ENCODE peak calls at places on chromosomes 13 and 19, in seven cellular contexts. O, L, B, F, K, M and G are unnamed samples.
A peak's percentile ranks its signal among the peaks of the same experiment; 100 is the strongest.

GRCh38 chr19:32469796-32470195 is 64.2 kb downstream of the DPY19L3 start:
- DNase-seq in O (no peak), L (no peak), B (no peak), F (no peak), K (no peak), M (no peak), G (no peak)

GRCh38 chr13:37277435-37278144 is 172.1 kb upstream of the CSNK1A1L start:
- DNase-seq in O (no peak), L (no peak), B (no peak), F (no peak), K (no peak), M (peak; percentile 15), G (no peak)

GRCh38 chr19:6127716-6128335 is 7.6 kb upstream of the ACSBG2 start:
- DNase-seq in O (no peak), L (no peak), B (no peak), F (no peak), K (no peak), M (no peak), G (no peak)

GRCh38 chr13:79782541-79783216 is 301.7 kb downstream of the NDFIP2 start:
- DNase-seq in O (peak; percentile 70), L (peak; percentile 23), B (peak; percentile 88), F (peak; percentile 62), K (no peak), M (peak; percentile 94), G (no peak)

GRCh38 chr13:85970727-85971126 is 171.5 kb upstream of the SLITRK6 start:
- DNase-seq in O (no peak), L (no peak), B (no peak), F (no peak), K (no peak), M (no peak), G (no peak)

GRCh38 chr13:99997702-99998219 is 16.2 kb downstream of the ZIC2 start:
- DNase-seq in O (no peak), L (no peak), B (no peak), F (no peak), K (no peak), M (no peak), G (no peak)

GRCh38 chr13:106464076-106464475 is 71.4 kb downstream of the EFNB2 start:
- DNase-seq in O (no peak), L (no peak), B (no peak), F (no peak), K (no peak), M (no peak), G (no peak)

GRCh38 chr19:31436121-31436776 is 87.0 kb upstream of the TSHZ3 start:
- DNase-seq in O (no peak), L (no peak), B (no peak), F (no peak), K (no peak), M (no peak), G (peak; percentile 45)

GRCh38 chr13:26837997-26838396 is 77.4 kb upstream of the GPR12 start:
- DNase-seq in O (no peak), L (peak; percentile 82), B (peak; percentile 46), F (peak; percentile 21), K (no peak), M (no peak), G (no peak)

GRCh38 chr19:50723069-50723468 is at the start of gene CLEC11A:
- DNase-seq in O (peak; percentile 48), L (peak; percentile 57), B (peak; percentile 81), F (peak; percentile 68), K (no peak), M (peak; percentile 58), G (no peak)

GRCh38 chr19:43526884-43527859 is at the start of gene ETHE1:
- DNase-seq in O (peak; percentile 87), L (peak; percentile 63), B (peak; percentile 90), F (peak; percentile 89), K (peak; percentile 71), M (peak; percentile 68), G (no peak)

GRCh38 chr13:97762141-97762540 is 191.3 kb upstream of the IPO5 start:
- DNase-seq in O (no peak), L (no peak), B (no peak), F (no peak), K (no peak), M (no peak), G (no peak)

GRCh38 chr13:97766749-97767148 is 186.7 kb upstream of the IPO5 start:
- DNase-seq in O (no peak), L (no peak), B (no peak), F (no peak), K (no peak), M (no peak), G (no peak)

DNA sequence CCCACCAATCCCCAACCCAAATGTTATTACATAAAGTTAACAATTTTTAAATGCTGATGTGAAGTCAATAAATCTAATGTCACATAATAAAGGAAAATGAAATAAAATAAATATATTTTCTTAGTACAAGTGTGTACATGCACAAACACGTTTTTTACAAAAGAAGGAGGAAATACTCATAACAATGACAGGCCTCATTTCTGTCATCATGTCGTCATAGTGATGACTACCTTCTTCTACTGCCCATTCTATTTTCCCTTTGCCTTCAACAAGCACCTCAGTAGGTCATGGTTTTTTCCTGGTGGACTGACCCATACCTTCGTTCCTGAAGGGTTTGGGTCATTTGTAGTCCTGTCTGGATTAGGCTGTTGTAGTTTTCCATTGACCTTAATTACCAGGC is 185.3 kb upstream of the IPO5 start:
- DNase-seq in O (no peak), L (no peak), B (no peak), F (no peak), K (no peak), M (no peak), G (no peak)
- H3K27me3 ChIP-seq in O (no peaks in the 10 kb centered on the region), L (no peaks in the 10 kb centered on the region), B (no peaks in the 10 kb centered on the region), F (no peaks in the 10 kb centered on the region), K (no peaks in the 10 kb centered on the region), M (no peaks in the 10 kb centered on the region), G (no peaks in the 10 kb centered on the region)

GRCh38 chr13:112065521-112065866 is 1.5 kb upstream of the SOX1 start:
- DNase-seq in O (no peak), L (no peak), B (no peak), F (no peak), K (no peak), M (no peak), G (peak; percentile 55)
- H3K27me3 ChIP-seq in O (peaks cover 88% of the 10 kb centered on the region), L (peaks cover 5% of the 10 kb centered on the region), B (peaks cover 80% of the 10 kb centered on the region), F (peaks cover 95% of the 10 kb centered on the region), K (peaks cover 45% of the 10 kb centered on the region), M (peaks cover 76% of the 10 kb centered on the region), G (peaks cover 60% of the 10 kb centered on the region)

DNA sequence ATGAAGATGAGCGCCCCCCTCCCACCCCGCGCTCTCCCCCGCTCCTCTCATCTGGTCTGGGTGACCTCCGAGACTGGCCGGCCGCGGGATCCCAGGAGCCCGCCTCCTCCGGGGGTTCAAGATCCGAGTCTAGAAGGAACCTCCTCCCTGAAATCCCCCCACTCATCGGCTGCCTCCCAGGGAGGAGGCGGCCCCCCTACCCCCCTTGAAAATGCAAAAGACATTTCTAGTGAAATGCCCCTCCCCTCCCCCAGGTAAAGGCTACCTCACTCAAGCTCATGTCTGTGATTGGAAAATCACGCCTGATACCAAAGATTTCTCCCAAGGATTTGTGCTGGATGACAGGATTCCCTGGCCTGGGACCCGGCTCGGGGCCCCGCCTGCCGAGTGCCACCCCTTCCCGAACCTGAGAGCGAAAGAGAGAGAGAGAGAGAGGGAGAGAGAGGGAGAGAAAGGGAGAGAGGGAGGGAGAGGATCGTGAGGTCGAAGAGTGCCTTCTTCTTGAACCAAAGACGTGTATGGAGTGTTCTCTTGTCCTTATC is 23.4 kb downstream of the ONECUT3 start:
- DNase-seq in O (no peak), L (no peak), B (no peak), F (no peak), K (no peak), M (peak; percentile 26), G (no peak)
- H3K27me3 ChIP-seq in O (peaks cover 77% of the 10 kb centered on the region), L (peaks cover 13% of the 10 kb centered on the region), B (peaks cover 72% of the 10 kb centered on the region), F (peaks cover 97% of the 10 kb centered on the region), K (peaks cover 36% of the 10 kb centered on the region), M (peaks cover 37% of the 10 kb centered on the region), G (peaks cover 11% of the 10 kb centered on the region)

GRCh38 chr19:13052447-13053232 is 50.0 kb downstream of the LYL1 start:
- DNase-seq in O (no peak), L (no peak), B (no peak), F (no peak), K (no peak), M (no peak), G (no peak)
- H3K27me3 ChIP-seq in O (peaks cover 21% of the 10 kb centered on the region), L (no peaks in the 10 kb centered on the region), B (no peaks in the 10 kb centered on the region), F (peaks cover 6% of the 10 kb centered on the region), K (no peaks in the 10 kb centered on the region), M (peaks cover 27% of the 10 kb centered on the region), G (no peaks in the 10 kb centered on the region)

GRCh38 chr19:13099073-13099999 is 3.3 kb downstream of the LYL1 start:
- DNase-seq in O (peak; percentile 63), L (no peak), B (peak; percentile 85), F (peak; percentile 82), K (peak; percentile 81), M (peak; percentile 68), G (no peak)
- H3K27me3 ChIP-seq in O (peaks cover 60% of the 10 kb centered on the region), L (no peaks in the 10 kb centered on the region), B (no peaks in the 10 kb centered on the region), F (no peaks in the 10 kb centered on the region), K (peaks cover 16% of the 10 kb centered on the region), M (peaks cover 15% of the 10 kb centered on the region), G (peaks cover 8% of the 10 kb centered on the region)

GRCh38 chr19:47421244-47421786 is 2.0 kb upstream of the MEIS3 start:
- DNase-seq in O (no peak), L (no peak), B (no peak), F (no peak), K (no peak), M (no peak), G (no peak)

GRCh38 chr19:47418595-47419036 is 711 bp downstream of the MEIS3 start:
- DNase-seq in O (no peak), L (no peak), B (no peak), F (no peak), K (no peak), M (no peak), G (no peak)

GRCh38 chr19:47419037-47419783 is at the start of gene MEIS3:
- DNase-seq in O (no peak), L (no peak), B (no peak), F (no peak), K (no peak), M (peak; percentile 83), G (no peak)

GRCh38 chr19:47417746-47418594 is 1.4 kb downstream of the MEIS3 start:
- DNase-seq in O (no peak), L (no peak), B (no peak), F (no peak), K (no peak), M (no peak), G (no peak)

GRCh38 chr19:47419789-47420188 is 462 bp upstream of the MEIS3 start:
- DNase-seq in O (no peak), L (no peak), B (no peak), F (no peak), K (no peak), M (no peak), G (no peak)
- H3K27me3 ChIP-seq in O (peaks cover 70% of the 10 kb centered on the region), L (peaks cover 6% of the 10 kb centered on the region), B (peaks cover 55% of the 10 kb centered on the region), F (peaks cover 97% of the 10 kb centered on the region), K (peaks cover 62% of the 10 kb centered on the region), M (no peaks in the 10 kb centered on the region), G (peaks cover 38% of the 10 kb centered on the region)